ENCODE peak calls at places on chromosomes 11 and 22, in eight cellular contexts. U is MCF 10A; R is activated CD8-positive, alpha-beta memory T cell treated with anti-CD3 and anti-CD28 coated beads, Interleukin-2, amount 50 U/mL, for 48 hours; Y is islet precursor cell; N is ACHN; D is coronary artery; K is stimulated activated CD4-positive, alpha-beta T cell treated with anti-CD3 and anti-CD28 coated beads, Interleukin-1b, Interleukin-23, amount 100 ng/mL, for 24 hours; O is CD8-positive, alpha-beta T cell. P is an unnamed sample.

GRCh38 chr22:17235861-17236260 is 16.6 kb upstream of the ADA2 start:
- DNase-seq in U (no peak), R (no peak), Y (no peak), N (no peak), D (no peak), K (no peak), O (no peak), P (no peak)

GRCh38 chr11:59833602-59834001 is 11.7 kb downstream of the CBLIF start:
- DNase-seq in U (no peak), R (no peak), Y (no peak), N (no peak), D (no peak), K (no peak), O (no peak), P (no peak)

GRCh38 chr22:30843245-30843644 is 125.3 kb downstream of the MORC2 start:
- DNase-seq in U (peak), R (no peak), Y (no peak), N (no peak), D (no peak), K (no peak), O (no peak), P (peak)

GRCh38 chr11:125123947-125124633 is 12.7 kb upstream of the TMEM218 start:
- DNase-seq in U (peak), R (no peak), Y (no peak), N (peak), D (no peak), K (peak), O (peak), P (peak)

GRCh38 chr11:19232910-19233503 is 7.7 kb downstream of the E2F8 start:
- DNase-seq in U (peak), R (no peak), Y (peak), N (peak), D (no peak), K (no peak), O (no peak), P (peak)

GRCh38 chr22:37599161-37599560 is 9.5 kb upstream of the GGA1 start:
- DNase-seq in U (no peak), R (no peak), Y (no peak), N (no peak), D (no peak), K (no peak), O (no peak), P (no peak)

GRCh38 chr11:78039919-78040671 is 17.0 kb upstream of the KCTD14 start:
- DNase-seq in U (peak), R (peak), Y (peak), N (peak), D (no peak), K (no peak), O (peak), P (peak)

GRCh38 chr22:40007826-40008710 is 13.3 kb downstream of the FAM83F start:
- DNase-seq in U (peak), R (no peak), Y (no peak), N (no peak), D (no peak), K (no peak), O (no peak), P (no peak)

GRCh38 chr11:2389344-2390026 is 11.1 kb upstream of the TSSC4 start:
- DNase-seq in U (no peak), R (no peak), Y (no peak), N (no peak), D (no peak), K (no peak), O (no peak), P (no peak)

GRCh38 chr11:25992254-25992653 is 339.7 kb upstream of the ANO3 start:
- DNase-seq in U (no peak), R (no peak), Y (no peak), N (no peak), D (no peak), K (no peak), O (no peak), P (no peak)

GRCh38 chr22:37843746-37844089 is 416 bp downstream of the ANKRD54 start:
- DNase-seq in U (peak), R (peak), Y (no peak), N (peak), D (no peak), K (peak), O (peak), P (no peak)

GRCh38 chr22:38017272-38017920 is 33.0 kb upstream of the SOX10 start:
- DNase-seq in U (peak), R (no peak), Y (no peak), N (no peak), D (no peak), K (no peak), O (no peak), P (no peak)

GRCh38 chr11:110430267-110431211 is 791 bp downstream of the FDX1 start:
- DNase-seq in U (peak), R (no peak), Y (peak), N (peak), D (peak), K (no peak), O (peak), P (no peak)

GRCh38 chr11:19934828-19935259 is 222.2 kb downstream of the NAV2 start:
- DNase-seq in U (no peak), R (no peak), Y (no peak), N (no peak), D (peak), K (no peak), O (no peak), P (no peak)

GRCh38 chr11:126415128-126415527 is 59.6 kb downstream of the ST3GAL4 start:
- DNase-seq in U (no peak), R (no peak), Y (no peak), N (no peak), D (peak), K (no peak), O (no peak), P (no peak)

GRCh38 chr11:73995247-73995646 is 12.6 kb upstream of the UCP2 start:
- DNase-seq in U (no peak), R (no peak), Y (no peak), N (no peak), D (no peak), K (no peak), O (no peak), P (no peak)

GRCh38 chr11:91686700-91687099 is 537.9 kb upstream of the FAT3 start:
- DNase-seq in U (peak), R (no peak), Y (no peak), N (no peak), D (no peak), K (no peak), O (no peak), P (no peak)

GRCh38 chr11:30465192-30465591 is 121.0 kb downstream of the MPPED2 start:
- DNase-seq in U (no peak), R (no peak), Y (peak), N (no peak), D (no peak), K (no peak), O (no peak), P (no peak)

GRCh38 chr11:90113541-90113940 is 20.9 kb upstream of the NAALAD2 start:
- DNase-seq in U (peak), R (no peak), Y (no peak), N (peak), D (no peak), K (no peak), O (no peak), P (no peak)

GRCh38 chr22:47094861-47095330 is 332.4 kb downstream of the TBC1D22A start:
- DNase-seq in U (peak), R (no peak), Y (no peak), N (no peak), D (no peak), K (no peak), O (no peak), P (no peak)

GRCh38 chr11:17542249-17542648 is 2.0 kb downstream of the USH1C start:
- DNase-seq in U (no peak), R (no peak), Y (no peak), N (peak), D (no peak), K (no peak), O (no peak), P (no peak)

GRCh38 chr11:123510579-123510905 is 80.5 kb downstream of the GRAMD1B start:
- DNase-seq in U (no peak), R (no peak), Y (no peak), N (no peak), D (no peak), K (no peak), O (no peak), P (no peak)

GRCh38 chr11:46333129-46333947 is 13.9 kb upstream of the DGKZ start:
- DNase-seq in U (no peak), R (peak), Y (peak), N (no peak), D (no peak), K (no peak), O (peak), P (no peak)

GRCh38 chr11:36953986-36954385 is 355.9 kb upstream of the RAG2 start:
- DNase-seq in U (peak), R (no peak), Y (no peak), N (no peak), D (no peak), K (no peak), O (no peak), P (peak)

GRCh38 chr11:69915501-69916250 is 96.5 kb upstream of the FGF3 start:
- DNase-seq in U (peak), R (peak), Y (peak), N (peak), D (peak), K (peak), O (peak), P (peak)

GRCh38 chr11:64372802-64373597 is 14.0 kb downstream of the RPS6KA4 start:
- DNase-seq in U (no peak), R (no peak), Y (peak), N (no peak), D (no peak), K (no peak), O (no peak), P (no peak)

GRCh38 chr11:2730323-2731284 is 30.8 kb upstream of the KCNQ1OT1 start:
- DNase-seq in U (no peak), R (no peak), Y (no peak), N (no peak), D (no peak), K (no peak), O (no peak), P (no peak)

GRCh38 chr22:44931077-44931540 is 78.7 kb downstream of the PHF21B start:
- DNase-seq in U (no peak), R (no peak), Y (peak), N (no peak), D (no peak), K (no peak), O (no peak), P (no peak)

GRCh38 chr11:108609681-108610080 is 16.1 kb upstream of the EXPH5 start:
- DNase-seq in U (peak), R (no peak), Y (peak), N (peak), D (no peak), K (no peak), O (no peak), P (peak)

GRCh38 chr11:10348650-10349280 is 43.9 kb downstream of the ADM start:
- DNase-seq in U (peak), R (no peak), Y (no peak), N (peak), D (no peak), K (no peak), O (no peak), P (peak)

GRCh38 chr11:69916806-69917387 is 97.7 kb upstream of the FGF3 start:
- DNase-seq in U (no peak), R (no peak), Y (no peak), N (no peak), D (peak), K (no peak), O (no peak), P (no peak)

GRCh38 chr11:1193326-1194230 is 29.3 kb upstream of the MUC5B start:
- DNase-seq in U (no peak), R (no peak), Y (peak), N (no peak), D (peak), K (no peak), O (no peak), P (no peak)

GRCh38 chr22:27135582-27135981 is 478.2 kb downstream of the MIAT start:
- DNase-seq in U (peak), R (no peak), Y (no peak), N (peak), D (no peak), K (no peak), O (no peak), P (peak)

GRCh38 chr11:76558473-76558872 is 112.1 kb downstream of the LRRC32 start:
- DNase-seq in U (no peak), R (no peak), Y (no peak), N (no peak), D (no peak), K (no peak), O (no peak), P (no peak)

GRCh38 chr11:119907934-119908760 is 179.1 kb upstream of the NECTIN1 start:
- DNase-seq in U (no peak), R (no peak), Y (no peak), N (no peak), D (no peak), K (no peak), O (no peak), P (no peak)

GRCh38 chr22:46389081-46389480 is 53.6 kb downstream of the TRMU start:
- DNase-seq in U (no peak), R (no peak), Y (no peak), N (no peak), D (no peak), K (no peak), O (no peak), P (no peak)

GRCh38 chr11:6755303-6755952 is 16.3 kb downstream of the OR2AG2 start:
- DNase-seq in U (peak), R (no peak), Y (no peak), N (peak), D (no peak), K (no peak), O (peak), P (no peak)

GRCh38 chr11:116732740-116733385 is 39.9 kb downstream of the BUD13 start:
- DNase-seq in U (peak), R (peak), Y (peak), N (peak), D (peak), K (peak), O (peak), P (peak)

GRCh38 chr22:44151661-44152060 is 29.1 kb upstream of the PARVG start:
- DNase-seq in U (peak), R (no peak), Y (no peak), N (peak), D (no peak), K (no peak), O (no peak), P (peak)